ENCODE peak calls at places on chromosomes 11 and 22, in seven cellular contexts. O is hippocampal formation; Q is activated T-cell treated with anti-CD3 and anti-CD28 coated beads, Interleukin-2, amount 50 U/mL, for 72 hours; Z is OCI-M1; L is NCI-H2029 treated with DMSO at 0.1 percent for 48 hours; B is CD8-positive, alpha-beta T cell; C is stimulated activated CD4-positive, alpha-beta T cell treated with anti-CD3 and anti-CD28 coated beads, Interleukin-12 subunit alpha, Interleukin-12 subunit beta, amount 100 ng/mL, for 4 hours. F is an unnamed sample.

GRCh38 chr22:45446216-45446615 is 32.7 kb downstream of the RIBC2 start:
- DNase-seq in C (no peak), Q (no peak), B (no peak), Z (no peak), L (no peak), O (no peak), F (no peak)

GRCh38 chr11:120702656-120703055 is 191.1 kb downstream of the GRIK4 start:
- DNase-seq in B (no peak), O (no peak), Z (peak; percentile 33), L (no peak), C (no peak), Q (no peak), F (no peak)

GRCh38 chr22:44442186-44442465 is 55.9 kb downstream of the RTL6 start:
- DNase-seq in Z (no peak), O (no peak), L (no peak), C (no peak), Q (no peak), B (no peak), F (no peak)

GRCh38 chr11:95767498-95767897 is 22.1 kb downstream of the FAM76B start:
- DNase-seq in Z (no peak), O (no peak), C (no peak), Q (no peak), L (no peak), B (no peak), F (no peak)

GRCh38 chr11:62001450-62002178 is 34.2 kb upstream of the FTH1 start:
- DNase-seq in Z (no peak), Q (no peak), L (no peak), B (no peak), C (no peak), O (peak; percentile 5), F (no peak)

GRCh38 chr11:94883878-94884277 is 89.5 kb downstream of the CWC15 start:
- DNase-seq in Z (no peak), Q (no peak), B (no peak), L (no peak), C (no peak), O (no peak), F (no peak)

GRCh38 chr11:940496-941135 is 14.9 kb downstream of the AP2A2 start:
- DNase-seq in B (no peak), Z (no peak), C (no peak), L (no peak), Q (no peak), O (no peak), F (no peak)

GRCh38 chr22:20728523-20729190 is 45.3 kb upstream of the SERPIND1 start:
- DNase-seq in Z (no peak), Q (no peak), O (no peak), B (no peak), C (no peak), L (no peak), F (no peak)

GRCh38 chr22:43011079-43011478 is 3.9 kb downstream of the PACSIN2 start:
- DNase-seq in C (no peak), Q (no peak), Z (no peak), B (no peak), L (no peak), O (no peak), F (no peak)

GRCh38 chr11:7115775-7116174 is 27.0 kb downstream of the RBMXL2 start:
- DNase-seq in Q (no peak), O (no peak), Z (no peak), B (no peak), L (no peak), C (no peak), F (no peak)

GRCh38 chr22:47333625-47334024 is 571.2 kb downstream of the TBC1D22A start:
- DNase-seq in L (peak; percentile 88), Z (peak; percentile 1), C (no peak), B (no peak), O (no peak), Q (no peak), F (no peak)

GRCh38 chr11:91199866-91200265 is 977.0 kb upstream of the CHORDC1 start:
- DNase-seq in Q (no peak), O (no peak), Z (no peak), L (no peak), B (no peak), C (no peak), F (no peak)

GRCh38 chr22:38570841-38571364 is 920 bp upstream of the DMC1 start:
- DNase-seq in C (peak; percentile 26), B (peak; percentile 46), Z (peak; percentile 74), O (peak; percentile 66), L (no peak), Q (peak; percentile 41), F (peak; percentile 46)

GRCh38 chr11:128331317-128331716 is 256.0 kb downstream of the ETS1 start:
- DNase-seq in C (no peak), Z (no peak), L (no peak), B (no peak), O (no peak), Q (no peak), F (no peak)

GRCh38 chr11:130513132-130513531 is 64.7 kb downstream of the ADAMTS15 start:
- DNase-seq in C (no peak), Z (no peak), L (peak; percentile 78), O (no peak), Q (no peak), B (no peak), F (no peak)

GRCh38 chr11:2442554-2442953 is 1.8 kb downstream of the TRPM5 start:
- DNase-seq in L (no peak), O (no peak), Z (peak; percentile 4), C (no peak), Q (no peak), B (no peak), F (no peak)

GRCh38 chr22:40654522-40655167 is 18.1 kb upstream of the MRTFA start:
- DNase-seq in Z (peak; percentile 55), B (no peak), C (no peak), O (peak; percentile 25), L (no peak), Q (no peak), F (peak; percentile 37)

GRCh38 chr22:35116269-35116668 is 50.3 kb downstream of the ISX start:
- DNase-seq in B (no peak), O (no peak), Z (no peak), C (no peak), L (no peak), Q (no peak), F (no peak)

GRCh38 chr11:86274503-86274902 is 27.5 kb upstream of the HIKESHI start:
- DNase-seq in L (no peak), Z (peak; percentile 58), O (no peak), C (no peak), B (no peak), Q (no peak), F (no peak)

GRCh38 chr11:11415786-11416390 is 62.8 kb upstream of the CSNK2A3 start:
- DNase-seq in C (no peak), L (no peak), Q (no peak), O (no peak), Z (no peak), B (no peak), F (no peak)

GRCh38 chr22:24247564-24248344 is 2.9 kb upstream of the GGT5 start:
- DNase-seq in Z (peak; percentile 89), L (no peak), B (peak; percentile 50), O (peak; percentile 65), C (peak; percentile 43), Q (peak; percentile 65), F (peak; percentile 45)

GRCh38 chr11:131099746-131100145 is 183.5 kb upstream of the SNX19 start:
- DNase-seq in L (no peak), C (no peak), Q (no peak), B (no peak), Z (no peak), O (no peak), F (no peak)

GRCh38 chr11:112555491-112556364 is 295.1 kb upstream of the PLET1 start:
- DNase-seq in C (peak; percentile 68), L (no peak), B (peak; percentile 71), Q (peak; percentile 79), O (peak; percentile 55), Z (peak; percentile 87), F (peak; percentile 35)

F was measured in anterior cingulate cortex.